ENCODE peak calls at places on chromosomes 4 and X, in six cellular contexts. A is MCF 10A, H is OCI-M1, N is germinal center, W is epithelial cell of esophagus, L is fibroblast of pulmonary artery. U is an unnamed sample.

GRCh38 chr4:79865253-79865652 is 207.8 kb downstream of the ANTXR2 start:
- DNase-seq in A (peak; percentile 24), H (no peak), N (no peak), W (peak; percentile 53), L (peak; percentile 25), U (no peak)

GRCh38 chrX:53587795-53588194 is 98.7 kb downstream of the HUWE1 start:
- DNase-seq in A (no peak), H (no peak), N (no peak), W (no peak), L (no peak), U (no peak)

GRCh38 chrX:69389221-69389620 is 114.9 kb upstream of the NALF2 start:
- DNase-seq in A (no peak), H (no peak), N (no peak), W (no peak), L (no peak), U (no peak)

GRCh38 chrX:132957211-132958085 is 981 bp downstream of the HS6ST2 start:
- DNase-seq in A (peak; percentile 23), H (no peak), N (no peak), W (peak; percentile 48), L (peak; percentile 3), U (no peak)

GRCh38 chr4:1792832-1793495 is at the start of gene FGFR3:
- DNase-seq in A (peak; percentile 41), H (peak; percentile 74), N (peak; percentile 92), W (peak; percentile 61), L (peak; percentile 11), U (no peak)

GRCh38 chrX:14528629-14529287 is 578 bp upstream of the GLRA2 start:
- DNase-seq in A (peak; percentile 74), H (peak; percentile 74), N (peak; percentile 6), W (peak; percentile 58), L (peak; percentile 17), U (peak; percentile 27)

GRCh38 chr4:23920296-23920695 is 30.4 kb upstream of the PPARGC1A start:
- DNase-seq in A (no peak), H (no peak), N (no peak), W (no peak), L (no peak), U (no peak)

GRCh38 chr4:169333265-169333664 is 62.5 kb upstream of the SH3RF1 start:
- DNase-seq in A (no peak), H (no peak), N (no peak), W (no peak), L (no peak), U (no peak)

GRCh38 chr4:13202731-13203519 is 281.2 kb downstream of the RAB28 start:
- DNase-seq in A (peak; percentile 14), H (no peak), N (no peak), W (no peak), L (no peak), U (no peak)

GRCh38 chr4:6172093-6172926 is 28.0 kb downstream of the JAKMIP1 start:
- DNase-seq in A (no peak), H (no peak), N (no peak), W (no peak), L (no peak), U (no peak)

GRCh38 chr4:73620115-73620792 is at the start of gene RASSF6:
- DNase-seq in A (peak; percentile 63), H (peak; percentile 40), N (peak; percentile 56), W (peak; percentile 88), L (no peak), U (no peak)

GRCh38 chrX:39645059-39645895 is 452.5 kb downstream of the BCOR start:
- DNase-seq in A (peak; percentile 41), H (no peak), N (no peak), W (no peak), L (peak; percentile 85), U (peak; percentile 19)

U was measured in T1000.